ENCODE peak calls at places on chromosome 3, in ten cellular contexts. S is stomach, E is GM12878, U is transverse colon, D is esophagus muscularis mucosa, A is sigmoid colon, G is K562, B is SK-N-SH, L is HepG2, P is H1. V is an unnamed sample.
A peak's percentile ranks its signal among the peaks of the same experiment; 100 is the strongest.

GRCh38 chr3:169657351-169658124 is 6.0 kb downstream of the MECOM start:
- DNase-seq in P (no peak), D (no peak), G (no peak), E (no peak), S (peak; percentile 72), B (no peak), L (peak; percentile 5), A (no peak), U (no peak), V (no peak)

GRCh38 chr3:12017487-12017886 is 13.3 kb downstream of the SYN2 start:
- DNase-seq in G (no peak), S (no peak), L (no peak), E (no peak), A (no peak), P (no peak), U (no peak), B (no peak), D (no peak), V (no peak)

GRCh38 chr3:194184265-194184751 is 48.4 kb downstream of the HES1 start:
- DNase-seq in D (no peak), A (no peak), E (no peak), S (no peak), G (no peak), P (no peak), U (no peak), L (no peak), B (no peak), V (no peak)

GRCh38 chr3:125037498-125038150 is 18.2 kb downstream of the HEG1 start:
- DNase-seq in E (no peak), P (no peak), U (no peak), D (no peak), A (no peak), B (no peak), G (no peak), S (no peak), L (no peak), V (no peak)

GRCh38 chr3:65597225-65597951 is 441.3 kb downstream of the MAGI1 start:
- DNase-seq in U (peak; percentile 12), G (no peak), B (peak; percentile 87), S (peak; percentile 34), E (no peak), A (peak; percentile 63), L (no peak), D (no peak), P (peak; percentile 79), V (no peak)

GRCh38 chr3:23455775-23456174 is 252.6 kb downstream of the UBE2E2 start:
- DNase-seq in U (no peak), L (no peak), G (no peak), S (no peak), E (no peak), D (no peak), B (no peak), A (no peak), P (no peak), V (no peak)

GRCh38 chr3:114393367-114394072 is 99.7 kb downstream of the TIGIT start:
- DNase-seq in G (no peak), A (no peak), S (no peak), P (no peak), B (no peak), D (no peak), L (no peak), U (no peak), E (no peak), V (no peak)

GRCh38 chr3:142040941-142041575 is 108.3 kb downstream of the TFDP2 start:
- DNase-seq in E (no peak), A (no peak), B (no peak), U (no peak), S (no peak), L (no peak), D (no peak), G (no peak), P (no peak), V (no peak)

GRCh38 chr3:78022232-78022631 is 982.3 kb downstream of the ROBO2 start:
- DNase-seq in A (no peak), L (no peak), P (no peak), B (no peak), D (no peak), G (no peak), E (no peak), S (no peak), U (no peak), V (no peak)

GRCh38 chr3:196122021-196122687 is 40.3 kb upstream of the TFRC start:
- DNase-seq in P (no peak), D (no peak), E (no peak), A (no peak), L (peak; percentile 29), U (no peak), G (peak; percentile 42), S (no peak), B (no peak), V (no peak)

DNA sequence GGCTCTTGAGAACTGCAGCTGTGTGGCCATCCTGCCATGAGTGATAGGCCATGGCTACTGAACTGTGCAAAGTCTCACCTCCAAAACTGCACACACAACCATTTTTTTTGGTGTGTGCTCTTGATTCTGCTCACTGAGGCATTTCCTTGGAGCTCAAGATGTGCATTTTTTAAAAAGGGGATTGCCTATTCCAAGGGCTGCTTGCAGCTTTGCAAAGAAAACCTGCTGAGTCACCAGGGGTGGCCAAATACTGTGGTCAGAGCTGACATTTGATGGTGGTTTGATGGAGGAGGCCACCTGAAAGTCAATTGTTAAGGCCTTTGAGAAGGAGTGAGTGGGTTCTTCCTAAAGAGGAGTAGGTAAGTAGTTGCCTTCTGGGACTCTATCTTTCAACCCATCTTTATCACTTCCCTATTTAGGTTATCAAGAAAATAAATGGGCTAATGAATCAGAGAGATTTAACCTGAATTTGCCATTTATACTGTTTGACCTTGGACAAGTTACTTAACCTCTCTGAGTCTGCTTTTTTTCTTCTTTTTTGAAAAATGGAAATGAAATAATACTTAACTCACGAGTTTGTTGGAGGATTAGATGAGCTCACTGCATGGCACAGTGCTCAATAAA is 87.9 kb downstream of the CHST2 start:
- DNase-seq in B (no peak), E (peak; percentile 95), U (no peak), G (peak; percentile 36), A (no peak), D (peak; percentile 62), L (no peak), P (no peak), S (no peak), V (no peak)
- H3K4me3 ChIP-seq in B (no peak overlapping the region), E (no peak overlapping the region), U (no peak overlapping the region), G (no peak overlapping the region), A (no peak overlapping the region), D (no peak overlapping the region), L (no peak overlapping the region), P (no peak overlapping the region), S (no peak overlapping the region), V (no peak overlapping the region)

DNA sequence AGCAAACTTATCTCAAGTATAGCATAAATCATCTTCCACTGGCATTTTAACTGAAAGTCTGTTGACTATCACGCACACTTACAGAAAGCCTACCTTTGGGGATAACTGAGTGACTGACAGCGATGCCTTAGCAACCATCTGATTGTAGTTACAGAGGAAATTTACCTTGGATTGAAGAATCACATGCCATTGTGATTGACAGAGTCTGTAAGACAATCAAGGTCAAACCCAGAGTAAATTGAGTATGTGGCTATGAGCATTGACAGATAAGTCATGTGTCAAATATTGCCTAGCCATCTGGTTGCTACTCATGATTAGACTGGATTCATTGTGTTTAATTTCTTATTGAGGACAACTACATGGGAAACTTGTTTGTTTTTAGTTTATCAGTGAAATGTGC is 82.0 kb downstream of the CNTN4 start:
- DNase-seq in P (no peak), S (no peak), A (no peak), E (no peak), D (no peak), G (no peak), L (no peak), B (no peak), U (no peak), V (no peak)
- TF ChIP-seq POLR2AphosphoS5 in P (no peak), S (no peak), A (no peak), E (no peak), D (no peak), G (no peak), L (no peak), B (no peak), U (no peak), V (no peak)

GRCh38 chr3:13200951-13201350 is 127.7 kb upstream of the IQSEC1 start:
- DNase-seq in S (no peak), L (peak; percentile 25), U (no peak), E (no peak), D (no peak), A (no peak), G (no peak), P (no peak), B (peak; percentile 74), V (no peak)
- TF ChIP-seq EP300 in S (no peak), L (no peak), U (no peak), E (no peak), D (no peak), A (no peak), G (no peak), P (no peak), B (no peak), V (no peak)

DNA sequence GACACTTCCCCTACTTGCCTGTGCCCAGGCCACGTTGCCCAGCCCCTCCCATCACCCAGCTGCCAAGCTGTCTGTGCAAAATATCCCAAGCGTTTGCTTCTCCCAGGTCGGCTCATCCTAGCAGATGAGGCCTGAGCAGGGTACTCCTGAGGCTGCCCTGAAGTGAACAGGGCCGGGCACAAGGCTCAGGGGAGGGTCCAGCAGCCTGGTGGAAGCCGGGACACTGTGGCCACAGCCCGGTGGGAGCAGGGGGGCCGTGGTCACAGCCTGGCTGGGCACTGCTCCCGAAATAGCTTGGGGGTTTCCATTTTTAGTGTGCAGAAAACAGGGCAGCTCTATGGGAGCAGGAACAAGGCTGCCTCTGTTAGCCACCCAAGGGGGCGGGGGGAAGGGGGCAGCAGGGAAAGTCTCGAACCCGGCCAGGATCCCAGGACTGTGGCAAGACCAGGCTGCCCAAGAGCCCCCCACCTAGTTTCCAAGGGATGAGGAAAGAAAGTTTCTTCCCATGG is 3.4 kb downstream of the PLXNB1 start:
- DNase-seq in L (no peak), S (no peak), B (peak; percentile 37), E (no peak), U (no peak), A (peak; percentile 79), P (no peak), G (no peak), D (no peak), V (no peak)
- H3K4me3 ChIP-seq in L (peak overlapping the region; percentile 79), S (no peak overlapping the region), B (no peak overlapping the region), E (no peak overlapping the region), U (no peak overlapping the region), A (no peak overlapping the region), P (no peak overlapping the region), G (no peak overlapping the region), D (peak overlapping the region; percentile 77), V (peak overlapping the region; percentile 93)

DNA sequence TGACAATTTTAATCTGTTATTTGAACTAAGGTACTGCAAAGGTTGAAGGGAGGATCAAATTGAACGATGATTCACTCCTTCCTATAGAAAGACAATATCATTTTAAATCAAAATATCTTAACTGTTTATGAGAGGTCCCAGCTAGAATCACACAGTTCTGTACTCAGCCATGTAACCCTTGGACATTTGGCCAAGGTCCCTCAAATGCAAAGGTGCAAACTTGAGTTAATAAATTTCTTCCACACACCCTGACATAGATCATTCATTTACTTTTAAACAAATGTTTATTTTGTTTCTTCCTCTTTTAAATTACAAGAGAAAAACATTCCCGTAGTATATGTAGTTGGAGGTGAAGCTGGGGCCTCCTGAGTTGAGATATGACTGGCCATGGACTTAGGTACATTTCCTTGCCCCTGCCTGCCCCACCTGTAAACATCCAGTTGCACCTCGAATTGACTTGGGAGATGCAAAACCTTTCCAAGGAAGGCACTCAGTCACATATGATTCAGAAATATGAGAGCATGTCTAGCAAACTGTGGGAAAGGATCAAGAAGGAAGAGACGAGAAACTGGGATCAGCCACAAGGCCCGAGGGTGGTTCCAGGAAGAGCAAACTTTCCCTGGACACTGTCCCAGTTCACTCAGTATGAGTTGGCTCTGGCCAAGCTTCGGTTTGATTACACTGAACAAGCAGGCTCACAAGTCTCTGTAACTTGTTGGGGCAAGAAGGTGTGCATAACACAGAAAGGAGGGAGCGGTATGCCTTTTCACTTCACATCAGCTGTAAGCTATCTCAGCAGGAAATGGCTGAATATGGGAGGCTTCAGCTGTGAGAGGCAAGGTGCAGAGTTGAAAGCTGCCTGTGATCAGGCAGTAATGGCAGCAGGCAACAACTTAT is 6.7 kb downstream of the TNFSF10 start:
- DNase-seq in D (no peak), S (peak; percentile 85), A (peak; percentile 80), U (peak; percentile 75), L (no peak), B (no peak), G (no peak), E (no peak), P (no peak), V (peak; percentile 73)
- TF ChIP-seq POLR2AphosphoS5 in D (no peak), S (peak; percentile 85), A (no peak), U (peak; percentile 26), L (no peak), B (no peak), G (no peak), E (no peak), P (no peak), V (peak; percentile 64)